ENCODE peak calls at places on chromosomes 7 and 10, in five cellular contexts. Q, N, T, W and A are unnamed samples.

GRCh38 chr7:4270941-4271715 is 411.0 kb upstream of the FOXK1 start:
- DNase-seq in Q (no peak), N (no peak), T (no peak), W (no peak), A (no peak)

GRCh38 chr10:22372922-22373321 is 27.6 kb downstream of the SPAG6 start:
- DNase-seq in Q (no peak), N (no peak), T (no peak), W (peak; percentile 28), A (peak; percentile 31)

GRCh38 chr10:101136007-101136707 is 5.1 kb downstream of the TLX1 start:
- DNase-seq in Q (peak; percentile 38), N (peak; percentile 60), T (no peak), W (no peak), A (no peak)

GRCh38 chr7:28483868-28484267 is 71.5 kb downstream of the CREB5 start:
- DNase-seq in Q (peak; percentile 29), N (peak; percentile 36), T (no peak), W (no peak), A (no peak)

GRCh38 chr7:31146026-31146425 is 93.9 kb downstream of the ADCYAP1R1 start:
- DNase-seq in Q (no peak), N (no peak), T (no peak), W (no peak), A (no peak)

GRCh38 chr10:47418321-47418720 is 34.2 kb upstream of the ZNF488 start:
- DNase-seq in Q (no peak), N (no peak), T (no peak), W (no peak), A (no peak)

GRCh38 chr10:114043532-114044250 is at the start of gene ADRB1:
- DNase-seq in Q (peak; percentile 73), N (peak; percentile 69), T (peak; percentile 90), W (no peak), A (no peak)

GRCh38 chr7:98194672-98195457 is 16.4 kb upstream of the BHLHA15 start:
- DNase-seq in Q (no peak), N (no peak), T (no peak), W (no peak), A (no peak)

GRCh38 chr10:58967551-58968418 is 208.7 kb upstream of the PHYHIPL start:
- DNase-seq in Q (peak; percentile 72), N (peak; percentile 52), T (peak; percentile 16), W (no peak), A (no peak)

GRCh38 chr7:149028346-149029109 is at the start of gene PDIA4:
- DNase-seq in Q (peak; percentile 97), N (peak; percentile 99), T (peak; percentile 100), W (peak; percentile 99), A (peak; percentile 99)

GRCh38 chr7:35828817-35829216 is 28.0 kb downstream of the SEPTIN7 start:
- DNase-seq in Q (peak; percentile 25), N (peak; percentile 8), T (no peak), W (no peak), A (no peak)

GRCh38 chr7:125057974-125058373 is 128.3 kb upstream of the POT1 start:
- DNase-seq in Q (no peak), N (no peak), T (no peak), W (no peak), A (no peak)

GRCh38 chr10:33509231-33509871 is 174.9 kb upstream of the NRP1 start:
- DNase-seq in Q (peak; percentile 93), N (peak; percentile 93), T (peak; percentile 87), W (peak; percentile 84), A (peak; percentile 86)

GRCh38 chr7:135335628-135336139 is 102.0 kb downstream of the STRA8 start:
- DNase-seq in Q (peak; percentile 62), N (peak; percentile 61), T (peak; percentile 75), W (peak; percentile 64), A (peak; percentile 78)

GRCh38 chr10:621981-622740 is 67.3 kb downstream of the DIP2C start:
- DNase-seq in Q (no peak), N (no peak), T (no peak), W (no peak), A (no peak)

GRCh38 chr7:143322646-143323343 is 6.9 kb downstream of the CLCN1 start:
- DNase-seq in Q (no peak), N (no peak), T (no peak), W (no peak), A (no peak)

GRCh38 chr7:6708304-6708703 is 1.6 kb upstream of the ZNF12 start:
- DNase-seq in Q (no peak), N (no peak), T (no peak), W (no peak), A (no peak)

GRCh38 chr7:48875300-48875916 is 48.9 kb upstream of the CDC14C start:
- DNase-seq in Q (peak; percentile 68), N (peak; percentile 36), T (peak; percentile 55), W (peak; percentile 3), A (peak; percentile 14)

GRCh38 chr7:1698951-1699350 is 28.9 kb downstream of the ELFN1 start:
- DNase-seq in Q (no peak), N (no peak), T (no peak), W (no peak), A (no peak)

GRCh38 chr7:35729061-35729783 is 34.3 kb upstream of the HERPUD2 start:
- DNase-seq in Q (no peak), N (no peak), T (no peak), W (no peak), A (no peak)

GRCh38 chr10:60853672-60854071 is 75.4 kb downstream of the CDK1 start:
- DNase-seq in Q (no peak), N (no peak), T (no peak), W (no peak), A (no peak)

GRCh38 chr7:106167439-106168136 is 55.5 kb upstream of the SYPL1 start:
- DNase-seq in Q (no peak), N (peak; percentile 33), T (no peak), W (peak; percentile 69), A (peak; percentile 46)

GRCh38 chr10:129941199-129942018 is 22.7 kb downstream of the EBF3 start:
- DNase-seq in Q (no peak), N (no peak), T (no peak), W (no peak), A (no peak)

GRCh38 chr7:134355925-134356324 is 39.2 kb upstream of the SLC35B4 start:
- DNase-seq in Q (no peak), N (peak; percentile 20), T (no peak), W (peak; percentile 64), A (peak; percentile 35)

GRCh38 chr7:45988405-45989057 is 67.5 kb upstream of the IGFBP3 start:
- DNase-seq in Q (peak; percentile 35), N (no peak), T (no peak), W (no peak), A (no peak)

GRCh38 chr7:2437136-2437535 is 33.7 kb downstream of the CHST12 start:
- DNase-seq in Q (no peak), N (no peak), T (no peak), W (no peak), A (no peak)

GRCh38 chr10:43036581-43037428 is 40.1 kb upstream of the RET start:
- DNase-seq in Q (no peak), N (no peak), T (no peak), W (no peak), A (no peak)

GRCh38 chr7:74372060-74372408 is 81.7 kb upstream of the GTF2IRD1 start:
- DNase-seq in Q (no peak), N (no peak), T (no peak), W (no peak), A (no peak)

GRCh38 chr7:34133983-34134782 is 228.8 kb downstream of the BMPER start:
- DNase-seq in Q (peak; percentile 86), N (peak; percentile 71), T (peak; percentile 64), W (peak; percentile 89), A (peak; percentile 86)

GRCh38 chr7:137146012-137146455 is 197.5 kb downstream of the PTN start:
- DNase-seq in Q (peak; percentile 84), N (peak; percentile 94), T (no peak), W (peak; percentile 66), A (peak; percentile 55)

GRCh38 chr7:91710896-91711295 is 169.6 kb downstream of the MTERF1 start:
- DNase-seq in Q (no peak), N (no peak), T (no peak), W (peak; percentile 22), A (no peak)